ENCODE peak calls at places on chromosome 12, in four cellular contexts. W is IMR-90, J is H9, K is H1. D is an unnamed sample.

GRCh38 chr12:69509308-69509736 is 39.1 kb downstream of the FRS2 start:
- DNase-seq in J (no peak), K (no peak), W (peak), D (peak)

GRCh38 chr12:30794591-30795409 is 40.0 kb upstream of the CAPRIN2 start:
- DNase-seq in J (peak), K (peak), W (peak), D (peak)

GRCh38 chr12:49961111-49961922 is at the start of gene AQP5:
- DNase-seq in J (no peak), K (no peak), W (no peak), D (no peak)

GRCh38 chr12:110109037-110109836 is 14.9 kb upstream of the IFT81 start:
- DNase-seq in W (peak), J (no peak), K (no peak), D (peak)

GRCh38 chr12:98373019-98373554 is 142.3 kb upstream of the TMPO start:
- DNase-seq in W (peak), K (no peak), J (no peak), D (peak)

GRCh38 chr12:91852646-91853045 is 293.0 kb downstream of the BTG1 start:
- DNase-seq in J (no peak), W (no peak), K (no peak), D (no peak)

GRCh38 chr12:120094485-120094884 is 22.1 kb downstream of the RAB35 start:
- DNase-seq in W (no peak), K (no peak), J (no peak), D (no peak)

GRCh38 chr12:52655251-52655650 is 3.2 kb upstream of the KRT2 start:
- DNase-seq in W (no peak), K (no peak), J (no peak), D (no peak)

GRCh38 chr12:74538491-74539258 is 1.0 kb downstream of the ATXN7L3B start:
- DNase-seq in K (no peak), J (no peak), W (no peak), D (peak)

GRCh38 chr12:57079821-57080220 is 1.2 kb upstream of the NEMP1 start:
- DNase-seq in W (no peak), K (no peak), J (no peak), D (peak)

GRCh38 chr12:101485015-101485414 is 9.9 kb downstream of the SPIC start:
- DNase-seq in K (no peak), J (no peak), W (no peak), D (no peak)

GRCh38 chr12:116726749-116727148 is 11.1 kb downstream of the SPRING1 start:
- DNase-seq in K (no peak), J (no peak), W (no peak), D (peak)

GRCh38 chr12:47870175-47870781 is 34.5 kb downstream of the VDR start:
- DNase-seq in J (peak), K (peak), W (no peak), D (peak)

GRCh38 chr12:4151362-4152121 is 122.0 kb upstream of the CCND2 start:
- DNase-seq in J (no peak), K (no peak), W (no peak), D (no peak)

GRCh38 chr12:50220357-50221061 is 53.3 kb upstream of the CERS5 start:
- DNase-seq in K (no peak), W (peak), J (no peak), D (peak)

GRCh38 chr12:108568653-108569154 is 6.3 kb downstream of the ISCU start:
- DNase-seq in W (no peak), J (no peak), K (no peak), D (no peak)

GRCh38 chr12:131128556-131128955 is 174.8 kb downstream of the ADGRD1 start:
- DNase-seq in W (no peak), K (no peak), J (no peak), D (no peak)

DNA sequence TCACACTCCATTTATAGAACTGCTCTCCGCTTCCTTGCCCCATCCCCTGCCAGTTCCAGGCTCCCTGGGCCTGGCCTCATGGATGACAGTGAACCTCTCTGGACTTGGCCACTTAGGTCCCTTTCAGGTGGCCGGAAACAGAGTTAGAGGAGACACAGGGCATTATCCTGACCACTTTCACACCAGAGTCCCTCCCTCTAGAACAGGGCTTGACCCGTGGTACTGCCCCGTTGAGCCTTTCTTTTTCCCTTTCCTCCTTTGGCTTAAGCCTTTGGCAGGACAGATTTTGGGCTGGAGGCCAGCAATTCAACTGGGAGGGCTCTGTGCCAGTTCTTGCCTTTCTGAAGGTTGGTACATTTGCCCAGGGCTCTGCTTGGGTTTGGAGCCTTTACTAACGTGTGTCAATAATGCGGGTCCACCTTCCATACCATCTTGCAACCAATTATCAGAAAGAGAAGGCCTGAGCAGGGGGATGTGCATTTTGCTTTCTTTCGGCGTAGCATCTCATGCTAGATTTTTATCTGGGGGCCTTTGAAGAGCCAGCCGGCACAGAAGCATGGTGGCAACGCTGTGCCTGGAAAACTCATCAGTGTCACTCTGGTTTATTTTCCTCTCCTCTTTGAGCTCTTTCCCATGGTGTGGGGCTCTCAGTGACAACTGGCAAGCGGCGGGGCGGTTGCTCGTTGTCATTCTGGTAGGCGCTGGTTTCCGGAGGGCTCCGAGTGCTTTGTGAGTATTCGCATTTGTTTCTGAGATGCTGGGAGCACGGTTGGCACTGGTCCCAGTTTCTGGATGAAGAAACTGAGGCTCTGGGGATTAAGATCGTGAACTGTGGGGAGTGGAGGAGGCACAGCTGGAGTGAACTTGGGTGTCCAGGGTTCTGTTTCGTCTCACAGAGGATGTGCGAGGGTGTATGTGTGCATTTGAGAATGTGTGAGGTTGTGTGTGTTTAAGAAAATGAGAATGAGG is 23.0 kb downstream of the TPCN1 start:
- DNase-seq in W (no peak), J (no peak), K (no peak), D (no peak)
- H3K4ac ChIP-seq in W (peak), J (no peak), K (peak), D (no peak)

GRCh38 chr12:29735604-29736003 is 48.1 kb downstream of the TMTC1 start:
- DNase-seq in W (no peak), J (no peak), K (no peak), D (no peak)

GRCh38 chr12:29733060-29733459 is 50.7 kb downstream of the TMTC1 start:
- DNase-seq in K (no peak), J (no peak), W (peak), D (no peak)

GRCh38 chr12:29734299-29734698 is 49.4 kb downstream of the TMTC1 start:
- DNase-seq in J (no peak), W (no peak), K (no peak), D (no peak)

GRCh38 chr12:29732211-29732992 is 51.3 kb downstream of the TMTC1 start:
- DNase-seq in W (no peak), J (no peak), K (no peak), D (no peak)

DNA sequence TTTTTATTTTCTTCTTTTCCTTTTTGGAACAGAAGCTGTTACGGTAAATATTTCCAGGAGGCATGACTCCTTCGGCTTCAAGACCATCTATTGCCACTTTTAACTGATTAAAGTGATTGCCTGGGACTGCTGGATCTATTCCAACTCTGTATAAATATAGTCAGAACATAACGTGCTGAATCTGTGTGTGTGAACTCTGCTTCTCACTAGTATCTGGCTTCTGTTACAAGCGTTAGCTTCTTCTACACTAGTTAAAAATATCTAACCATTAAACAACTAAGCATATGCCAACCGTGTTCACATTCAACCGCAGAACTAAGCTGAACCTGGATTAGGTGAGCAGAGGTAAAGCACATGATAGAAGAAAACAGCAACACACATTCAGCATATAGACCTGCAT is 49.0 kb downstream of the TMTC1 start:
- DNase-seq in W (no peak), K (no peak), J (no peak), D (no peak)
- H3K56ac ChIP-seq in W (no peak), K (no peak), J (no peak), D (no peak)

GRCh38 chr12:51419473-51420228 is 5.0 kb upstream of the SLC4A8 start:
- DNase-seq in W (no peak), J (peak), K (no peak), D (peak)
- H3K4ac ChIP-seq in W (no peak), J (no peak), K (no peak), D (no peak)

GRCh38 chr12:46406352-46407027 is 33.9 kb upstream of the SLC38A2 start:
- DNase-seq in W (no peak), K (no peak), J (no peak), D (peak)
- H3K56ac ChIP-seq in W (no peak), K (no peak), J (no peak), D (no peak)

GRCh38 chr12:106140223-106140986 is 1.7 kb upstream of the NUAK1 start:
- DNase-seq in W (no peak), J (no peak), K (no peak), D (no peak)
- H3K4ac ChIP-seq in W (peak), J (no peak), K (peak), D (peak)

GRCh38 chr12:39403376-39403775 is 39.5 kb downstream of the KIF21A start:
- DNase-seq in J (no peak), W (no peak), K (no peak), D (no peak)

GRCh38 chr12:39404000-39404399 is 38.9 kb downstream of the KIF21A start:
- DNase-seq in J (no peak), K (no peak), W (no peak), D (no peak)

GRCh38 chr12:39402922-39403321 is 40.0 kb downstream of the KIF21A start:
- DNase-seq in K (no peak), J (no peak), W (no peak), D (no peak)

GRCh38 chr12:39406257-39406656 is 36.7 kb downstream of the KIF21A start:
- DNase-seq in W (no peak), K (no peak), J (no peak), D (no peak)

DNA sequence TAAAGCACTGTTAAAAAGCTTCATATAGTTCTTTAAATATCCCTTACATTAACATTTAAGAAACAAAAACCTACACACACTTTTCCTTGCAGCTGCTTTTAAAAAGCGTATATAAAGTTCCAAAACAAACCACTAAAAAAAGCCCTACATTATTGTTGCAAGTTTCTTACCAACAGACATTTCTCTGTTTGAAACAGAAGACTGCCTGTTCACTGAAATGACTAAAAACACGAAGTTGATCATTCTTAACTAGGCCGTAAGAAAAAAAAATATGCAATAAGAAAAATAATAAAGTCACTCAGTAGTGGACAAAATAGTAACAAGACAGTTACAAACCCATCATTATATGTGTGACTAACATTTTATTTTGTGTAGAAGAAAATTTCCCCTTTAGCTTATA is 37.3 kb downstream of the KIF21A start:
- DNase-seq in K (no peak), J (no peak), W (no peak), D (no peak)
- H3K56ac ChIP-seq in K (no peak), J (no peak), W (no peak), D (no peak)

GRCh38 chr12:132986885-132987225 is 688 bp downstream of the ZNF26 start:
- DNase-seq in W (peak), K (no peak), J (no peak), D (no peak)
- H3K4ac ChIP-seq in W (peak), K (no peak), J (no peak), D (no peak)

GRCh38 chr12:10220398-10221077 is 7.9 kb downstream of the GABARAPL1 start:
- DNase-seq in J (no peak), W (peak), K (no peak), D (no peak)
- H3K56ac ChIP-seq in J (no peak), W (no peak), K (no peak), D (no peak)

GRCh38 chr12:27620121-27620520 is 76.1 kb upstream of the REP15 start:
- DNase-seq in K (no peak), W (no peak), J (no peak), D (no peak)
- H3K4ac ChIP-seq in K (no peak), W (peak), J (no peak), D (no peak)

GRCh38 chr12:81360916-81361315 is 283.0 kb downstream of the ACSS3 start:
- DNase-seq in W (no peak), K (no peak), J (no peak), D (no peak)
- H3K56ac ChIP-seq in W (no peak), K (no peak), J (no peak), D (no peak)

D was measured in mesendoderm.